ENCODE peak calls at places on chromosomes 12 and 14, in nine cellular contexts. E is stimulated activated CD8-positive, alpha-beta memory T cell treated with anti-CD3 and anti-CD28 coated beads, Interleukin-4, amount 100 ng/mL, for 48 hours; U is AG08396; J is thoracic aorta; V is CD4-positive, CD25-positive, alpha-beta regulatory T cell; C is AG08395; Y is NCI-H1436; L is memory B cell; B is iris pigment epithelial cell. I is an unnamed sample.

GRCh38 chr12:46209914-46210834 is 58.7 kb downstream of the SLC38A1 start:
- DNase-seq in E (peak), U (no peak), J (no peak), V (peak), C (no peak), Y (peak), L (peak), B (no peak), I (peak)

GRCh38 chr12:78290606-78291345 is 460.1 kb downstream of the NAV3 start:
- DNase-seq in E (no peak), U (peak), J (no peak), V (no peak), C (peak), Y (no peak), L (no peak), B (peak), I (peak)

GRCh38 chr14:80636071-80636470 is 305.5 kb downstream of the CEP128 start:
- DNase-seq in E (no peak), U (no peak), J (no peak), V (no peak), C (no peak), Y (no peak), L (no peak), B (peak), I (no peak)

GRCh38 chr12:116148844-116149243 is 128.6 kb downstream of the MED13L start:
- DNase-seq in E (no peak), U (no peak), J (no peak), V (no peak), C (no peak), Y (no peak), L (no peak), B (no peak), I (no peak)

GRCh38 chr12:53727310-53728041 is at the start of gene CALCOCO1:
- DNase-seq in E (peak), U (peak), J (peak), V (peak), C (peak), Y (peak), L (peak), B (peak), I (peak)

GRCh38 chr12:104456950-104457745 is 400 bp downstream of the CHST11 start:
- DNase-seq in E (peak), U (peak), J (peak), V (peak), C (peak), Y (peak), L (peak), B (peak), I (peak)

GRCh38 chr12:124814741-124815613 is 48.7 kb downstream of the SCARB1 start:
- DNase-seq in E (no peak), U (no peak), J (no peak), V (no peak), C (peak), Y (peak), L (no peak), B (peak), I (peak)

GRCh38 chr14:30005114-30005698 is 77.6 kb upstream of the PRKD1 start:
- DNase-seq in E (no peak), U (peak), J (no peak), V (no peak), C (peak), Y (peak), L (no peak), B (peak), I (peak)

GRCh38 chr12:90262261-90262660 is 553.6 kb upstream of the ATP2B1 start:
- DNase-seq in E (no peak), U (peak), J (no peak), V (no peak), C (peak), Y (no peak), L (no peak), B (peak), I (peak)

GRCh38 chr14:101069666-101070362 is 166.3 kb upstream of the RTL1 start:
- DNase-seq in E (peak), U (no peak), J (no peak), V (no peak), C (no peak), Y (no peak), L (no peak), B (no peak), I (no peak)

GRCh38 chr12:107492393-107493134 is 193.0 kb upstream of the PWP1 start:
- DNase-seq in E (no peak), U (no peak), J (no peak), V (no peak), C (no peak), Y (no peak), L (peak), B (no peak), I (no peak)

GRCh38 chr12:57724003-57724935 is 14.3 kb downstream of the AGAP2 start:
- DNase-seq in E (peak), U (no peak), J (no peak), V (no peak), C (no peak), Y (no peak), L (no peak), B (no peak), I (no peak)

GRCh38 chr12:100668939-100669536 is 95.6 kb downstream of the GAS2L3 start:
- DNase-seq in E (peak), U (peak), J (no peak), V (peak), C (peak), Y (peak), L (peak), B (peak), I (peak)

GRCh38 chr12:12723681-12724420 is 6.7 kb downstream of the CDKN1B start:
- DNase-seq in E (peak), U (peak), J (no peak), V (peak), C (no peak), Y (no peak), L (peak), B (no peak), I (peak)

GRCh38 chr12:116882742-116883141 is 1.5 kb upstream of the HRK start:
- DNase-seq in E (no peak), U (peak), J (no peak), V (no peak), C (peak), Y (no peak), L (no peak), B (peak), I (peak)

GRCh38 chr12:54231236-54231635 is 42.5 kb upstream of the SMUG1 start:
- DNase-seq in E (no peak), U (no peak), J (no peak), V (no peak), C (no peak), Y (no peak), L (no peak), B (no peak), I (no peak)

GRCh38 chr12:28190321-28191017 is at the start of gene CCDC91:
- DNase-seq in E (peak), U (peak), J (peak), V (peak), C (peak), Y (peak), L (peak), B (peak), I (peak)

I was measured in myocyte.